ENCODE peak calls at places on chromosome X, in four cellular contexts. One of them, this sample, is unnamed.

GRCh38 chrX:103343105-103343504 is 13.1 kb downstream of the TCEAL7 start:
- DNase-seq in HepG2: no peak
- DNase-seq in WTC11: peak; percentile 27
- DNase-seq in HEK293T: peak; percentile 59
- DNase-seq in this sample: peak; percentile 50

GRCh38 chrX:37504991-37505390 is 66.5 kb upstream of the LANCL3 start:
- DNase-seq in HepG2: no peak
- DNase-seq in HEK293T: no peak
- DNase-seq in WTC11: no peak
- DNase-seq in this sample: no peak

GRCh38 chrX:54043696-54044125 is 562 bp downstream of the PHF8 start:
- DNase-seq in WTC11: peak; percentile 54
- DNase-seq in HEK293T: peak; percentile 13
- DNase-seq in HepG2: no peak
- DNase-seq in this sample: peak; percentile 54

GRCh38 chrX:644304-645023 is 13.9 kb downstream of the SHOX start:
- DNase-seq in WTC11: peak; percentile 52
- DNase-seq in HEK293T: no peak
- DNase-seq in HepG2: no peak
- DNase-seq in this sample: no peak

GRCh38 chrX:43693602-43694406 is 37.7 kb downstream of the MAOA start:
- DNase-seq in HepG2: peak; percentile 89
- DNase-seq in HEK293T: no peak
- DNase-seq in WTC11: no peak
- DNase-seq in this sample: no peak

GRCh38 chrX:66638591-66639500 is at the start of gene EDA2R:
- DNase-seq in HepG2: peak; percentile 85
- DNase-seq in HEK293T: no peak
- DNase-seq in WTC11: peak; percentile 38
- DNase-seq in this sample: no peak

GRCh38 chrX:53116101-53116500 is 22.2 kb downstream of the KANTR start:
- DNase-seq in WTC11: no peak
- DNase-seq in HEK293T: no peak
- DNase-seq in HepG2: no peak
- DNase-seq in this sample: no peak

GRCh38 chrX:124086411-124086810 is 124.9 kb downstream of the STAG2 start:
- DNase-seq in HEK293T: no peak
- DNase-seq in WTC11: no peak
- DNase-seq in HepG2: no peak
- DNase-seq in this sample: no peak

GRCh38 chrX:135639066-135639815 is 74.2 kb upstream of the CT45A1 start:
- DNase-seq in HepG2: no peak
- DNase-seq in HEK293T: no peak
- DNase-seq in WTC11: no peak
- DNase-seq in this sample: no peak

GRCh38 chrX:72634321-72634720 is 61.7 kb upstream of the HDAC8 start:
- DNase-seq in HEK293T: no peak
- DNase-seq in WTC11: no peak
- DNase-seq in HepG2: no peak
- DNase-seq in this sample: no peak

GRCh38 chrX:44227981-44228380 is 115.5 kb downstream of the EFHC2 start:
- DNase-seq in HepG2: no peak
- DNase-seq in WTC11: no peak
- DNase-seq in HEK293T: no peak
- DNase-seq in this sample: no peak

GRCh38 chrX:10833299-10834169 is 213.1 kb upstream of the MID1 start:
- DNase-seq in HEK293T: peak; percentile 37
- DNase-seq in HepG2: peak; percentile 10
- DNase-seq in WTC11: peak; percentile 29
- DNase-seq in this sample: peak; percentile 27

DNA sequence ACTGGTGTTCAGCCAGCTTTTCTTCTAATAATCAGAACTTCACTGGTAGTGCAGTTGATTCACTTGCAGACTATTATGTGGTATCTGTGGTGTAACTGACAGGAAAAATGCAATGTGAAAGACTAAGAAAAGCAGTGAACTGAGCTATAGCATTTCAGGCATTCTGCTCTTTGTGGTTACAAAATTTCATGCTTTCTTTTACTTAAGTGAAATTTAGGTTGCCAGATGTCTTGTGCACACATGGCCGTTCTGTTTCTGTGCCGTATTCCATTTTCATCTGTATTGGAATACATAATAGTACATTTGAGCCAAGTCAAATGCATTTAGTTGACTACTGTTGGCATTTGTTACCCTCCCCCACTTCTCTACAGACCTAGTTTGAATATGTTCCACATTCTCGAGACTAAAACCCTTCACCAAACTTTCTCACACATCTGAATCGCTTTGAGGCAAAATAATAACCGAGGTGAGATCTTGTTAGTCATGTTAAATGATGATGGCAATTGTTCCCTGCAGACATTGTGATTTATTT is 8.2 kb downstream of the RTL3 start:
- DNase-seq in HepG2: no peak
- DNase-seq in HEK293T: no peak
- DNase-seq in WTC11: no peak
- DNase-seq in this sample: no peak
- TF ChIP-seq ELF4 in HepG2: no peak
- TF ChIP-seq ELF4 in HEK293T: no peak
- TF ChIP-seq ELF4 in WTC11: no peak
- TF ChIP-seq ELF4 in this sample: no peak

GRCh38 chrX:25941087-25941486 is 197.1 kb upstream of the MAGEB18 start:
- DNase-seq in WTC11: no peak
- DNase-seq in HEK293T: no peak
- DNase-seq in HepG2: no peak
- DNase-seq in this sample: no peak

DNA sequence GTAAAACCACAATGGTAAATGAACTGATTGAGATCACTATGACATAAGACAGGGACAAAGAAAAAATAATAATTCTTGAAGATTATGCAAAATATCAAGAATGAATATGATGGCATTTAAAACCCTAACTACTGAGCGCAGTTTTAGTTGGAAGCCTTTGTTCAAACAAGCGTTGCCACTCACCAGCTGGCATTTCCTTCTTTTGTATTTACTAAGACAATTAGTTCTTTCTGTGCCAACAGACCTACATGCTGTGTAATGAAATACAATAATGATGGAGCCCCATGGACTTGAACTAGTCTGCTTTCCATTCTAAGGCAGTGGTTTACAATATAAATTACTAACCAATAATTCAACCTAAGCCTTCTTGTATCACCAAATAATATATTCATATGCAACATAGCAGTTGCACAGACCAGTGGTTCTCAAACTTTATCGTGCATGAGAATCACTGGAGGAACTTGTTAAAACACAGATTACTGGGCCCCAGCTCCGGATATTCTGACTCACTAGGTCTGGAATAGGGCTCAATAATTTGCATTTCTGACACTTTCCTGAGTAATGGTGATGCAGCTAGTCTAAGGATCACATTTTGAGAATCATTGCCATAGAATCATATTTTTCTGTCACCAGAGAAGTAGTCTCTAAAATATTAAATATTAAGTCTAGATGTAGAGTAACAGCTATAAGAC is 196.4 kb upstream of the MAGEB18 start:
- DNase-seq in WTC11: no peak
- DNase-seq in HepG2: no peak
- DNase-seq in HEK293T: no peak
- DNase-seq in this sample: no peak
- TF ChIP-seq ELF4 in WTC11: no peak
- TF ChIP-seq ELF4 in HepG2: no peak
- TF ChIP-seq ELF4 in HEK293T: no peak
- TF ChIP-seq ELF4 in this sample: no peak

DNA sequence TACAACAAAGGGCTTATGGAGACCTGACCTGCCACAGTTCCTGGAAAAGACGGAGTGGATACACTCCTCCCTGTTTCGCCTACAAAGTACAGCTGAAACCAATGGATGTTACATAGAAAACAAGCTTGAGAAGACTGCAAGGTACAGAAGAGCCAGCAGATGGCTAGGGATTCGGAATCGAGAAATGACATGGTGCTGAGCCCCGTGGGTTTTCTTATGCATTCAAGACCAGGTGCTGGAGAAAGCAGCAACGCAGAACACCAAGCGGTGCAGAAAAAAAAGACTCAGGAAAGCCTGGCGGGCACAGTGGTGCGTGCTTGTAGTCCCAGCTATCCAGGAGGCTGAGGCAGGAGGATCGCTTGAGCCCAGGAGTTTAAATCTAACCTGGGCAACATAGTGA is 13.8 kb downstream of the TIMM17B start:
- DNase-seq in HEK293T: no peak
- DNase-seq in WTC11: no peak
- DNase-seq in HepG2: no peak
- DNase-seq in this sample: no peak
- TF ChIP-seq ELF4 in HEK293T: no peak
- TF ChIP-seq ELF4 in WTC11: no peak
- TF ChIP-seq ELF4 in HepG2: no peak
- TF ChIP-seq ELF4 in this sample: no peak

GRCh38 chrX:68254738-68255645 is 178.3 kb downstream of the OPHN1 start:
- DNase-seq in HepG2: no peak
- DNase-seq in HEK293T: no peak
- DNase-seq in WTC11: no peak
- DNase-seq in this sample: no peak
- TF ChIP-seq ELF4 in HepG2: no peak
- TF ChIP-seq ELF4 in HEK293T: no peak
- TF ChIP-seq ELF4 in WTC11: no peak
- TF ChIP-seq ELF4 in this sample: no peak

GRCh38 chrX:134530845-134531244 is 70.9 kb downstream of the HPRT1 start:
- DNase-seq in HEK293T: no peak
- DNase-seq in HepG2: no peak
- DNase-seq in WTC11: no peak
- DNase-seq in this sample: no peak

GRCh38 chrX:134529481-134529880 is 69.5 kb downstream of the HPRT1 start:
- DNase-seq in WTC11: no peak
- DNase-seq in HepG2: no peak
- DNase-seq in HEK293T: no peak
- DNase-seq in this sample: no peak

GRCh38 chrX:134526399-134526798 is 66.4 kb downstream of the HPRT1 start:
- DNase-seq in HepG2: no peak
- DNase-seq in HEK293T: no peak
- DNase-seq in WTC11: no peak
- DNase-seq in this sample: no peak

GRCh38 chrX:134525086-134525792 is 65.3 kb downstream of the HPRT1 start:
- DNase-seq in HEK293T: no peak
- DNase-seq in HepG2: no peak
- DNase-seq in WTC11: no peak
- DNase-seq in this sample: no peak

DNA sequence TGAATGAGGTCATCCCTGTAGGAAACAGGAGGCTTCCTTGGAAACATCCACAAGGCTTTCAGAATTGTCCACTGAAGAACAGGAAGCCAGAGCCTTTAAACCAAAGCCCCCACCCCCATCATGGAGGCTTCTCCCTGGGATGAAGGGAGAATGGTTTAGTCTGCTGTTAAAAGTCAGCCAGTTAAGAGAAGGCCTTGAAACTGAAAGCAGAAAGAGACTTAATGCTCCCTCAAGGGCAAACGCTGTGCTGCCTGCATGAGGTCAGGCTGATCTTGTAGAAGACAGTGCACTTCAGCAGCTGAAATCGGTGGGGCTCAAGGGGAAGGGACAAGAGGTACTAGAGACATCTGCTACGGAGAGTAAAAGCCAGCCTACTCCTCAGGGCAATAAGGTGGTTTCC is 69.0 kb downstream of the HPRT1 start:
- DNase-seq in HepG2: no peak
- DNase-seq in WTC11: no peak
- DNase-seq in HEK293T: no peak
- DNase-seq in this sample: no peak
- TF ChIP-seq ELF4 in HepG2: no peak
- TF ChIP-seq ELF4 in WTC11: no peak
- TF ChIP-seq ELF4 in HEK293T: no peak
- TF ChIP-seq ELF4 in this sample: no peak

GRCh38 chrX:133542476-133542875 is 127.2 kb upstream of the GPC4 start:
- DNase-seq in HepG2: no peak
- DNase-seq in HEK293T: no peak
- DNase-seq in WTC11: no peak
- DNase-seq in this sample: no peak

GRCh38 chrX:133535066-133535465 is 119.8 kb upstream of the GPC4 start:
- DNase-seq in WTC11: no peak
- DNase-seq in HepG2: no peak
- DNase-seq in HEK293T: no peak
- DNase-seq in this sample: no peak

GRCh38 chrX:133534172-133534571 is 118.9 kb upstream of the GPC4 start:
- DNase-seq in HepG2: no peak
- DNase-seq in WTC11: no peak
- DNase-seq in HEK293T: no peak
- DNase-seq in this sample: no peak

GRCh38 chrX:133537142-133537541 is 121.9 kb upstream of the GPC4 start:
- DNase-seq in HEK293T: no peak
- DNase-seq in HepG2: no peak
- DNase-seq in WTC11: no peak
- DNase-seq in this sample: no peak

GRCh38 chrX:133538148-133538547 is 122.9 kb upstream of the GPC4 start:
- DNase-seq in HepG2: no peak
- DNase-seq in WTC11: no peak
- DNase-seq in HEK293T: no peak
- DNase-seq in this sample: no peak
- TF ChIP-seq ELF4 in HepG2: no peak
- TF ChIP-seq ELF4 in WTC11: no peak
- TF ChIP-seq ELF4 in HEK293T: no peak
- TF ChIP-seq ELF4 in this sample: no peak

DNA sequence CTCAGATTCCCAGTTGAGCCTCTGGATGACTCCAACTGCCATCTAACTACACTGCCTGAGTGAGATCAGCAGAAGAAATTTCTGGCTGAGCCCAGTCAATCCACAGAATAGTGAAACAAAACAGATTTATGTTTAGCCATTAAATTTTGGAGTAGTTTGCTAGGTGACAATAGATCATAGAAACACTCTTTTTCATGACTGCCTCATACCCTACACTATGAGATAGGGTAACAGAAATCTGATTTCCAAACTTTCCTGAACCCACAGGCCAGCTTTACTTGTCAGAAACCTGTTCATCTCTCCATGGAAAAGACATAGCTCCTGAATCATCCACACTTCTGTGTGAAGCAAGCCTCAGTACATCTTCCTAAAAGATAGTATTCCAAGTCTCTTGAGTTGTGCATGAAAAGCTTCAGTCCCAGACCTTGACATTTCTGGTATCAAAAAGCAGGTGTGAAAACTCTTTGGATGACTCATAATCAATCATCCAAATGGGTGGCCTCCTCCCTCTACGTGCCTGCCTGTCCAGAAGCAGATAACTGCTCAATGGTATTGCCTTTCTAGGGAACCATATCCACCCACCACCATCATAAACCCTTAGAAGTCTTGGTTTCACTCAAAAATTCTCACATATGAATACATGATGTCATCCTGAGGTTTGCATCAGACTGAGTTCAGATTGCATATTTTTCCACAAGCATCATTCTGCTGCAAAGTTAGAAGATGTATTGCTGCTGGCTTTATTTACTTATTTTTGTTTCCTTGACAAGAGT is 47.5 kb upstream of the RAP2C start:
- DNase-seq in WTC11: no peak
- DNase-seq in HepG2: no peak
- DNase-seq in HEK293T: no peak
- DNase-seq in this sample: no peak
- TF ChIP-seq ELF4 in WTC11: no peak
- TF ChIP-seq ELF4 in HepG2: no peak
- TF ChIP-seq ELF4 in HEK293T: no peak
- TF ChIP-seq ELF4 in this sample: no peak

GRCh38 chrX:13151806-13152510 is 107.5 kb upstream of the FAM9C start:
- DNase-seq in HepG2: no peak
- DNase-seq in WTC11: no peak
- DNase-seq in HEK293T: no peak
- DNase-seq in this sample: no peak
- TF ChIP-seq ELF4 in HepG2: no peak
- TF ChIP-seq ELF4 in WTC11: no peak
- TF ChIP-seq ELF4 in HEK293T: no peak
- TF ChIP-seq ELF4 in this sample: no peak